ENCODE peak calls at places on chromosomes 6 and 20, in four cellular contexts. One of them, this sample, is unnamed. For H3K9me3, the result is how much of the 10 kb centered on the place peaks cover.

GRCh38 chr6:42254505-42254904 is 36.8 kb upstream of the MRPS10 start:
- DNase-seq in effector memory CD4-positive, alpha-beta T cell: no peak
- DNase-seq in mammary epithelial cell: no peak
- DNase-seq in uterus: no peak
- DNase-seq in this sample: no peak

GRCh38 chr6:63799813-63800212 is 164.2 kb downstream of the PHF3 start:
- DNase-seq in effector memory CD4-positive, alpha-beta T cell: no peak
- DNase-seq in uterus: no peak
- DNase-seq in mammary epithelial cell: no peak
- DNase-seq in this sample: no peak

GRCh38 chr20:35013421-35014411 is 58.0 kb downstream of the MYH7B start:
- DNase-seq in effector memory CD4-positive, alpha-beta T cell: no peak
- DNase-seq in mammary epithelial cell: no peak
- DNase-seq in uterus: no peak
- DNase-seq in this sample: no peak

GRCh38 chr6:45569210-45569945 is 191.6 kb upstream of the SUPT3H start:
- DNase-seq in uterus: no peak
- DNase-seq in effector memory CD4-positive, alpha-beta T cell: no peak
- DNase-seq in mammary epithelial cell: peak
- DNase-seq in this sample: no peak

GRCh38 chr20:3678893-3679720 is 2.7 kb downstream of the ADAM33 start:
- DNase-seq in effector memory CD4-positive, alpha-beta T cell: no peak
- DNase-seq in uterus: peak
- DNase-seq in mammary epithelial cell: no peak
- DNase-seq in this sample: no peak

GRCh38 chr6:2030682-2031244 is 214.6 kb downstream of the GMDS start:
- DNase-seq in effector memory CD4-positive, alpha-beta T cell: no peak
- DNase-seq in mammary epithelial cell: no peak
- DNase-seq in uterus: no peak
- DNase-seq in this sample: no peak

GRCh38 chr6:154842828-154843227 is 109.6 kb downstream of the SCAF8 start:
- DNase-seq in mammary epithelial cell: no peak
- DNase-seq in effector memory CD4-positive, alpha-beta T cell: no peak
- DNase-seq in uterus: no peak
- DNase-seq in this sample: no peak

GRCh38 chr20:5945963-5946362 is 4.4 kb downstream of the TRMT6 start:
- DNase-seq in mammary epithelial cell: peak
- DNase-seq in uterus: no peak
- DNase-seq in effector memory CD4-positive, alpha-beta T cell: no peak
- DNase-seq in this sample: no peak

GRCh38 chr20:58616411-58616810 is 34.7 kb upstream of the STX16 start:
- DNase-seq in effector memory CD4-positive, alpha-beta T cell: no peak
- DNase-seq in mammary epithelial cell: no peak
- DNase-seq in uterus: no peak
- DNase-seq in this sample: no peak

GRCh38 chr6:30824698-30825097 is 59.6 kb upstream of the DDR1 start:
- DNase-seq in uterus: no peak
- DNase-seq in mammary epithelial cell: no peak
- DNase-seq in effector memory CD4-positive, alpha-beta T cell: no peak
- DNase-seq in this sample: no peak

GRCh38 chr20:41664584-41664983 is 46.4 kb upstream of the CHD6 start:
- DNase-seq in effector memory CD4-positive, alpha-beta T cell: no peak
- DNase-seq in mammary epithelial cell: no peak
- DNase-seq in uterus: no peak
- DNase-seq in this sample: no peak

GRCh38 chr6:28953039-28953872 is 29.5 kb upstream of the TRIM27 start:
- DNase-seq in mammary epithelial cell: peak
- DNase-seq in uterus: no peak
- DNase-seq in effector memory CD4-positive, alpha-beta T cell: peak
- DNase-seq in this sample: peak

GRCh38 chr20:23050847-23051627 is 1.6 kb upstream of the THBD start:
- DNase-seq in uterus: peak
- DNase-seq in effector memory CD4-positive, alpha-beta T cell: no peak
- DNase-seq in mammary epithelial cell: peak
- DNase-seq in this sample: peak

GRCh38 chr6:10269814-10270472 is 144.9 kb downstream of the TFAP2A start:
- DNase-seq in effector memory CD4-positive, alpha-beta T cell: no peak
- DNase-seq in mammary epithelial cell: peak
- DNase-seq in uterus: no peak
- DNase-seq in this sample: no peak

GRCh38 chr6:167682125-167682524 is 144.6 kb upstream of the AFDN start:
- DNase-seq in uterus: no peak
- DNase-seq in mammary epithelial cell: no peak
- DNase-seq in effector memory CD4-positive, alpha-beta T cell: no peak
- DNase-seq in this sample: no peak

GRCh38 chr6:167682546-167683027 is 144.1 kb upstream of the AFDN start:
- DNase-seq in effector memory CD4-positive, alpha-beta T cell: no peak
- DNase-seq in uterus: no peak
- DNase-seq in mammary epithelial cell: no peak
- DNase-seq in this sample: no peak

GRCh38 chr6:167685654-167686053 is 141.1 kb upstream of the AFDN start:
- DNase-seq in uterus: no peak
- DNase-seq in mammary epithelial cell: no peak
- DNase-seq in effector memory CD4-positive, alpha-beta T cell: no peak
- DNase-seq in this sample: no peak

GRCh38 chr6:167684276-167685104 is 142.2 kb upstream of the AFDN start:
- DNase-seq in effector memory CD4-positive, alpha-beta T cell: no peak
- DNase-seq in uterus: no peak
- DNase-seq in mammary epithelial cell: no peak
- DNase-seq in this sample: no peak

GRCh38 chr6:167683028-167683862 is 143.5 kb upstream of the AFDN start:
- DNase-seq in effector memory CD4-positive, alpha-beta T cell: no peak
- DNase-seq in uterus: peak
- DNase-seq in mammary epithelial cell: peak
- DNase-seq in this sample: no peak
- H3K9me3 ChIP-seq in effector memory CD4-positive, alpha-beta T cell: under half
- H3K9me3 ChIP-seq in uterus: under half
- H3K9me3 ChIP-seq in mammary epithelial cell: under half
- H3K9me3 ChIP-seq in this sample: under half

DNA sequence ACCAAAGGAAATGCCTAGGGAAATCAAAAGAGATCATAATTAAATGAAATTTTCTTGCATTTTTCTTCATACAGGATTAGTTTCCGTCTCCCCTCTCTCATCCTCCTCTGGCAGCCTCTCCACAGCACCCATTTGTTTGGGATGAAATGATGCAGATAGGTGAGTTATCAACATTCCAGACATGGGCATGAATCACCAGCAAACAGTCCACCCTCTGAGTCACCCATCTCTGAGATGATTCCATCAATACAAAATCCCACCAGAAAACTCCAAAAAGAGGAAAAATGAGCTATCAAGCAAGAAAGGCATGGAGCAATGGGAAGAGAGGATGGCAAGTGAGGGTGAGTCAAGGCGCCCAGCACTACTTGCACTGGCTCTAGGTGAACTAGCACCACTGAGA is 11.4 kb downstream of the MC3R start:
- DNase-seq in effector memory CD4-positive, alpha-beta T cell: no peak
- DNase-seq in uterus: no peak
- DNase-seq in mammary epithelial cell: peak
- DNase-seq in this sample: no peak
- H3K9me3 ChIP-seq in effector memory CD4-positive, alpha-beta T cell: under half
- H3K9me3 ChIP-seq in uterus: under half
- H3K9me3 ChIP-seq in mammary epithelial cell: under half
- H3K9me3 ChIP-seq in this sample: half or more

DNA sequence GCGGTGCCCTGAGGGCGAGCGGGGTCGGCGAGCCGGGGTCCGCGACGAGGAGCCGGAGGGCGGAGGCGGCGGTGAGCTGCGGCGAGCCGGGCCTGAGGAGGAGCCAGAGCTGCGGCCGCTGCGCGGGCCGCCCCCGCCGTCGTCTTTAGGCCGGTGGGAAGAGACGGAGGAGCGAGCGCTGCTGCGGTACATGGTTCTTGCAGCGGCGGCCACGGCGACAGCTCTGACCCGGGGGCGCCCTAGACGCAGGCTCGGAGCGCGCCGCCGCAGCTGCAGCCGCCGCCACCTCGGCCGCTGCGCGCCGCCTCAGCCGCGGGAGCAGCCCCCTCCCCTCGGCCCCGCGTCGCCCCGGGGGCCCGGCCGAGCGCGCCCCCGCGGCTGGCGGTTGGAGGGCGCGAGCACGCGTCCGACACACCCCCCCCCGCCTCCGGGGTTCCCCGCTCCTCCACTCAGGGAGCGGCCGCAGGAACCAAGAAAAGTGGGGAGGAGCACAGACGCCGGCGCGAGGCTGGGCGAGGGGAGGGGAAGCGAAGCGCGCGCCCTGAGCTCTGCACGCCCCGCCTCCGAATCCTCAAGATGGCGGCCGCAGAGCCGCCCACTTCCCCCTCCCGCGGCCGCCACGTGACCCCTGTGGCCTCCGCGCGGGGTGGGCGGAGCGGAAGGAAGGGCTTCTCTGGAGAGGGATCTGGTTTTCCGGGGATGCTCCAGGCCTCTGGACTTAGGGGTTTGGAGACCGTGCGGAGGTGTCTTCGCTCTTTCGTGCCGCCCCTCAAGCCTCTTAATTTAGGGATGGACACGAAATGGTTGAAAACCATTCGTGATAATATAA is at the start of gene ZNF318:
- DNase-seq in mammary epithelial cell: peak
- DNase-seq in effector memory CD4-positive, alpha-beta T cell: peak
- DNase-seq in uterus: peak
- DNase-seq in this sample: peak
- H3K9me3 ChIP-seq in mammary epithelial cell: under half
- H3K9me3 ChIP-seq in effector memory CD4-positive, alpha-beta T cell: under half
- H3K9me3 ChIP-seq in uterus: under half
- H3K9me3 ChIP-seq in this sample: under half

GRCh38 chr20:1946442-1946761 is 47.5 kb downstream of the PDYN start:
- DNase-seq in mammary epithelial cell: no peak
- DNase-seq in uterus: no peak
- DNase-seq in effector memory CD4-positive, alpha-beta T cell: no peak
- DNase-seq in this sample: no peak
- H3K9me3 ChIP-seq in mammary epithelial cell: under half
- H3K9me3 ChIP-seq in uterus: under half
- H3K9me3 ChIP-seq in effector memory CD4-positive, alpha-beta T cell: under half
- H3K9me3 ChIP-seq in this sample: under half

GRCh38 chr20:17946040-17946439 is 22.6 kb downstream of the SNX5 start:
- DNase-seq in mammary epithelial cell: no peak
- DNase-seq in effector memory CD4-positive, alpha-beta T cell: no peak
- DNase-seq in uterus: no peak
- DNase-seq in this sample: no peak

GRCh38 chr20:17944854-17945474 is 23.6 kb downstream of the SNX5 start:
- DNase-seq in uterus: no peak
- DNase-seq in effector memory CD4-positive, alpha-beta T cell: no peak
- DNase-seq in mammary epithelial cell: no peak
- DNase-seq in this sample: no peak

GRCh38 chr20:17947474-17947815 is 21.1 kb downstream of the SNX5 start:
- DNase-seq in mammary epithelial cell: no peak
- DNase-seq in effector memory CD4-positive, alpha-beta T cell: no peak
- DNase-seq in uterus: no peak
- DNase-seq in this sample: no peak

GRCh38 chr20:17948442-17948841 is 20.2 kb downstream of the SNX5 start:
- DNase-seq in effector memory CD4-positive, alpha-beta T cell: no peak
- DNase-seq in uterus: no peak
- DNase-seq in mammary epithelial cell: no peak
- DNase-seq in this sample: no peak

GRCh38 chr20:17946572-17947473 is 21.8 kb downstream of the SNX5 start:
- DNase-seq in uterus: no peak
- DNase-seq in effector memory CD4-positive, alpha-beta T cell: no peak
- DNase-seq in mammary epithelial cell: no peak
- DNase-seq in this sample: no peak
- H3K9me3 ChIP-seq in uterus: under half
- H3K9me3 ChIP-seq in effector memory CD4-positive, alpha-beta T cell: under half
- H3K9me3 ChIP-seq in mammary epithelial cell: under half
- H3K9me3 ChIP-seq in this sample: under half

DNA sequence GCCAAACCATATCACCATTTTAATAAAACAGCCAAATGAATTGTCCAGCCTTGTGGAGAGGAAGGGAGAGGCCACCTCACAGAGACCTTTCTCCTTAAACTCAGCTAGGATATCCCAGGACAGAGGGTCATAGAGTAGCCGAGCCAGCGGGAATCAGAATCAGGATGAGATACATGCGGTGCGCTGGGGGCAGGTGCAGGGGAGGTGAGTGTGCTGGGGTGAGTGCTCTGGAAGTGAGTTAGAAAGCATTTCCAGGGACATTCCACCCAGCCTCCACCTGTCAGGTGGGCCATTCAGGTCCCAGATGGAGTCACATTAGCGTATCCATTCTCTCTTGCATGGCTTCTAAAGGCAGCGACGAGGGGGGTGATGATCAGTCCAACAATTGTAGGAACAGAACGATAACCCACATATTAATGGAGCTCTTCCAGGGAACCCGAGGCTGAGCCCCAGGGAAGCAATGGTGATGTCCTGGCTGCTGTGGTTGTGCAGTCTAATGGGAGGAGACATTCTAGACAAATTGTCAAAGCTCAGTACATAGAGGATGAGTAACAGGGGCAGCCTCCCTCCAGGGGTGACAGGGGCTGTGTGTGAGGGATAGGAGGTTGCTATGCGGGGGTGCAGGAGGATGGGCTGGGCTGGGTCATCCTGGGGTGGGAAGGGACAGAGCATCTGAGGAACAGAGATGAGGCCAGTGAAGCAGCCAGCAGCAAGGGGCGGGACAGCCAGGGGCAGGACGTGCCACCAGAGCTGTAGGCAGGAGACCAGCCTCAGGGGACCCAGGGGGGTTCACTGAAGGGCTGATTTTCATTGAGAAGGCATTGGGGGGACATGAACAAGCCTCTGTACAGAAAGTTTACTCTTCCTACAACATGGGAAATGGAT is 88.7 kb upstream of the FRMD1 start:
- DNase-seq in uterus: no peak
- DNase-seq in effector memory CD4-positive, alpha-beta T cell: no peak
- DNase-seq in mammary epithelial cell: no peak
- DNase-seq in this sample: peak
- H3K9me3 ChIP-seq in uterus: under half
- H3K9me3 ChIP-seq in effector memory CD4-positive, alpha-beta T cell: under half
- H3K9me3 ChIP-seq in mammary epithelial cell: under half
- H3K9me3 ChIP-seq in this sample: under half

GRCh38 chr6:128888444-128889175 is 5.7 kb downstream of the LAMA2 start:
- DNase-seq in effector memory CD4-positive, alpha-beta T cell: no peak
- DNase-seq in uterus: no peak
- DNase-seq in mammary epithelial cell: no peak
- DNase-seq in this sample: no peak

GRCh38 chr6:128889870-128890269 is 6.9 kb downstream of the LAMA2 start:
- DNase-seq in uterus: no peak
- DNase-seq in effector memory CD4-positive, alpha-beta T cell: no peak
- DNase-seq in mammary epithelial cell: no peak
- DNase-seq in this sample: no peak

GRCh38 chr6:128892079-128892478 is 9.1 kb downstream of the LAMA2 start:
- DNase-seq in uterus: no peak
- DNase-seq in effector memory CD4-positive, alpha-beta T cell: no peak
- DNase-seq in mammary epithelial cell: no peak
- DNase-seq in this sample: no peak
- H3K9me3 ChIP-seq in uterus: under half
- H3K9me3 ChIP-seq in effector memory CD4-positive, alpha-beta T cell: under half
- H3K9me3 ChIP-seq in mammary epithelial cell: under half
- H3K9me3 ChIP-seq in this sample: under half